ENCODE peak calls at places on chromosomes 2 and 18, in seven cellular contexts. M is HepG2, I is K562, E is GM12891, Y is H1, V is SK-N-SH, F is GM12878. K is an unnamed sample.

GRCh38 chr2:184683923-184684322 is 85.6 kb downstream of the ZNF804A start:
- DNase-seq in I (no peak), M (no peak), Y (no peak), V (peak; percentile 15), F (no peak), E (no peak), K (no peak)

GRCh38 chr2:15874854-15875776 is 65.2 kb upstream of the MYCN start:
- DNase-seq in Y (no peak), I (no peak), E (no peak), M (no peak), V (no peak), F (no peak), K (no peak)

GRCh38 chr2:225002039-225002655 is 40.1 kb downstream of the DOCK10 start:
- DNase-seq in M (peak; percentile 54), V (peak; percentile 42), E (peak; percentile 14), F (peak; percentile 60), I (peak; percentile 18), Y (no peak), K (peak; percentile 26)

GRCh38 chr2:165895974-165896373 is 57.6 kb downstream of the TTC21B start:
- DNase-seq in V (no peak), I (no peak), Y (no peak), M (no peak), F (peak; percentile 17), E (no peak), K (no peak)

GRCh38 chr2:32865399-32866068 is 81.2 kb upstream of the LTBP1 start:
- DNase-seq in I (no peak), M (no peak), V (no peak), E (no peak), Y (no peak), F (no peak), K (no peak)

GRCh38 chr2:26816893-26817292 is 31.0 kb downstream of the CENPA start:
- DNase-seq in V (peak; percentile 51), F (no peak), Y (no peak), I (peak; percentile 33), E (no peak), M (no peak), K (no peak)

GRCh38 chr2:61853086-61853847 is 593 bp downstream of the FAM161A start:
- DNase-seq in I (peak; percentile 51), M (peak; percentile 64), Y (peak; percentile 15), V (peak; percentile 84), F (no peak), E (peak; percentile 47), K (peak; percentile 55)

GRCh38 chr2:168798076-168798887 is 4.2 kb upstream of the NOSTRIN start:
- DNase-seq in F (no peak), I (peak; percentile 80), V (no peak), Y (no peak), E (no peak), M (no peak), K (no peak)

GRCh38 chr2:178074123-178075005 is 1.8 kb upstream of the PDE11A start:
- DNase-seq in Y (no peak), E (no peak), I (no peak), V (no peak), M (no peak), F (no peak), K (no peak)

GRCh38 chr2:56448403-56448998 is 264.7 kb downstream of the CCDC85A start:
- DNase-seq in E (no peak), Y (no peak), V (no peak), M (peak; percentile 3), I (no peak), F (no peak), K (no peak)

GRCh38 chr2:55518846-55519167 is 711 bp upstream of the CFAP36 start:
- DNase-seq in V (peak; percentile 55), I (peak; percentile 14), E (peak; percentile 21), M (peak; percentile 12), Y (no peak), F (no peak), K (no peak)

GRCh38 chr2:172097557-172098131 is 5.1 kb downstream of the DLX2 start:
- DNase-seq in I (peak; percentile 39), E (no peak), Y (no peak), V (peak; percentile 53), F (no peak), M (no peak), K (no peak)

GRCh38 chr2:166895243-166895642 is 7.0 kb downstream of the XIRP2 start:
- DNase-seq in M (no peak), I (no peak), F (no peak), V (no peak), Y (no peak), E (no peak), K (no peak)

GRCh38 chr2:133324150-133324561 is 244.1 kb downstream of the NCKAP5 start:
- DNase-seq in F (no peak), V (no peak), I (no peak), Y (no peak), E (no peak), M (no peak), K (no peak)

GRCh38 chr2:115825912-115826311 is 1383.5 kb downstream of the DPP10 start:
- DNase-seq in F (no peak), M (no peak), I (no peak), E (no peak), Y (peak; percentile 7), V (no peak), K (no peak)

GRCh38 chr18:36350211-36350610 is 52.7 kb downstream of the FHOD3 start:
- DNase-seq in I (no peak), M (no peak), Y (no peak), F (no peak), V (no peak), E (no peak), K (no peak)

GRCh38 chr2:3301001-3301400 is 76.6 kb downstream of the EIPR1 start:
- DNase-seq in I (no peak), F (no peak), M (no peak), Y (no peak), E (no peak), V (no peak), K (no peak)

GRCh38 chr2:26455801-26456700 is 21.9 kb downstream of the OTOF start:
- DNase-seq in I (no peak), V (no peak), F (no peak), Y (no peak), E (no peak), M (no peak), K (no peak)

GRCh38 chr2:44553456-44553855 is 191.7 kb downstream of the CAMKMT start:
- DNase-seq in F (no peak), V (no peak), M (no peak), E (no peak), I (no peak), Y (no peak), K (no peak)

GRCh38 chr2:74516070-74516633 is 1.9 kb downstream of the TLX2 start:
- DNase-seq in M (no peak), E (peak; percentile 90), V (peak; percentile 72), I (no peak), Y (no peak), F (no peak), K (peak; percentile 88)

GRCh38 chr2:220506466-220506865 is 879.0 kb downstream of the SLC4A3 start:
- DNase-seq in M (no peak), E (no peak), I (no peak), F (no peak), V (no peak), Y (no peak), K (no peak)

GRCh38 chr2:45170976-45171514 is 161.8 kb upstream of the SIX2 start:
- DNase-seq in F (no peak), M (no peak), E (no peak), Y (no peak), I (no peak), V (no peak), K (no peak)

GRCh38 chr2:222756362-222756831 is 84.9 kb downstream of the MOGAT1 start:
- DNase-seq in M (peak; percentile 35), E (no peak), Y (no peak), F (no peak), V (no peak), I (no peak), K (no peak)

GRCh38 chr2:118774458-118775133 is 72.9 kb downstream of the EN1 start:
- DNase-seq in V (peak; percentile 75), E (peak; percentile 15), F (no peak), I (peak; percentile 82), M (no peak), Y (peak; percentile 21), K (peak; percentile 19)

GRCh38 chr2:176104338-176105077 is 2.6 kb upstream of the HOXD11 start:
- DNase-seq in E (no peak), I (no peak), M (no peak), V (no peak), F (no peak), Y (no peak), K (no peak)
- TF ChIP-seq TAF1 in E (no peak), I (no peak), M (no peak), V (no peak), F (no peak), Y (no peak), K (no peak)

DNA sequence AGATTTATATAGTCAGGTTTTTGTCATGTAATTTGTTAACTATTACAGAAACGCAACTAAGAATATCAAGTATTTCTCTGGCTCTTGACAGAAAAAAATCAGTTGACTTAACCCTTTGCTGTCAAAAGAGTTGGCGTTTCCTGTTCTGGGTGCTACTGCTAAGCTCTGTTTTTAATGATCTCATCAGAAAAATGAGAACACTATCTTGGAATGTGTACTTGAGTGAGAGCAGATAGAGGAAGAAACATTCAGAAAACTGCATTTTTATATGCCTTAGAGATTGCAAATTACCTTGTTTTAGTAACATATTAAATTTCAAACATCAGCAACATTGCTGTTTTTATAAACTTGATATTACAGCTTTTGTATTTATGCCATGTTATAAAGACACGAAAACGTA is 297.9 kb downstream of the RDH14 start:
- DNase-seq in I (no peak), Y (no peak), V (no peak), F (no peak), E (no peak), M (no peak), K (no peak)
- TF ChIP-seq TAF1 in I (no peak), Y (no peak), V (no peak), F (no peak), E (no peak), M (no peak), K (no peak)

DNA sequence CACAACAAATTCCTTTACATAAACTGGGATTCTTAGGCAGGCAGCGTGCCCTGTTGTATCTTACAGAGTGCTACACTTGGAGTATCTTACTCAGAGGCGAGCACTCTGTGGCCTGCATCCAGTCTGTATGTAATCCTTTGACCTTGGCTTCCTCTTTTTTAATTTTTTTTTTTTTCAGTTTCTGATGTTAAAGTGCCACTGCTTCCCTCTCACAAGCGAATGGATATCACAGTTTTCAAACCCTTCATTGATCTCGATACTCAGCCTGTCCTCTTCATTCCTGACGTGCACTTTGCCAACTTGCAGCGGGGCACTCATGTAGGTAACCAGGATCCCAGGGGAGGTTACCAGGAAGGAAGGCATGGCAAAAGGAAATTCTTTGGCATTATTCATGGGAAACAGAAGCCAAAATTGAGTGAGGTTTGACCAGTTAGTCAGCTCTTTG is 40.4 kb downstream of the GRHL1 start:
- DNase-seq in M (no peak), F (no peak), E (no peak), V (no peak), Y (no peak), I (no peak), K (no peak)
- TF ChIP-seq TAF1 in M (no peak), F (no peak), E (no peak), V (no peak), Y (no peak), I (no peak), K (no peak)

DNA sequence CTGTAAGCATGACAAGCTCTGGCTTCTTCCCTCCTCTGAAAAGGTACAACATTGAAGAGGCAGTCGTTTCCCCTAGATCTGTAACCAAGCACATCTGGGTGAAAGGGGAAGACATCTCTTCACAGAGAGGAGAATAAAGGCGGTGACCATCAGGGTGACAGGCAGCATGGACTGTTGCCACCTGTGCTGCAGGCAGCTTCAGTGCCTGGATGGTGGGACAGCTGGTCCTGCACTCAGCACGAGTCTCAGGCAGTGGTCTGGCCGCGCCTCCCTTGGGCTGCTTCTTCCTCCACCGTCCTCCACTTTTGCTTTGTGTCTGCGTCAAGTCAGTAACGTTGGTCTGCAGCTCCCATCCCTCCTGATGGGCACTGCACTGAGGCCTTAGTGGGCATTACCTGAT is 264.4 kb downstream of the NEDD4L start:
- DNase-seq in I (no peak), M (no peak), E (no peak), Y (no peak), V (no peak), F (no peak), K (no peak)
- TF ChIP-seq TAF1 in I (no peak), M (no peak), E (no peak), Y (no peak), V (no peak), F (no peak), K (no peak)